ENCODE peak calls at places on chromosomes 3 and 15, in ten cellular contexts. One of them, this sample, is unnamed. For H3K4me1, the result is how much of the 10 kb centered on the place peaks cover.

GRCh38 chr3:107217161-107217560 is 160.1 kb upstream of the CCDC54 start:
- DNase-seq in right lobe of liver: no peak
- DNase-seq in GM23338: no peak
- DNase-seq in lower lobe of right lung: no peak
- DNase-seq in pancreas: no peak
- DNase-seq in mesendoderm: no peak
- DNase-seq in SK-N-SH: no peak
- DNase-seq in effector memory CD4-positive, alpha-beta T cell: no peak
- DNase-seq in breast epithelium: no peak
- DNase-seq in IMR-90: peak
- DNase-seq in this sample: no peak

GRCh38 chr15:99086327-99086667 is 18.6 kb upstream of the SYNM start:
- DNase-seq in right lobe of liver: no peak
- DNase-seq in GM23338: no peak
- DNase-seq in lower lobe of right lung: no peak
- DNase-seq in pancreas: no peak
- DNase-seq in mesendoderm: no peak
- DNase-seq in SK-N-SH: no peak
- DNase-seq in effector memory CD4-positive, alpha-beta T cell: no peak
- DNase-seq in breast epithelium: no peak
- DNase-seq in IMR-90: no peak
- DNase-seq in this sample: no peak

GRCh38 chr3:54600441-54601204 is 327.2 kb downstream of the LRTM1 start:
- DNase-seq in right lobe of liver: no peak
- DNase-seq in GM23338: peak
- DNase-seq in lower lobe of right lung: no peak
- DNase-seq in pancreas: no peak
- DNase-seq in mesendoderm: peak
- DNase-seq in SK-N-SH: no peak
- DNase-seq in effector memory CD4-positive, alpha-beta T cell: no peak
- DNase-seq in breast epithelium: no peak
- DNase-seq in IMR-90: no peak
- DNase-seq in this sample: no peak

GRCh38 chr3:167032267-167032876 is 347.7 kb downstream of the ZBBX start:
- DNase-seq in right lobe of liver: no peak
- DNase-seq in GM23338: peak
- DNase-seq in lower lobe of right lung: no peak
- DNase-seq in pancreas: no peak
- DNase-seq in mesendoderm: peak
- DNase-seq in SK-N-SH: peak
- DNase-seq in effector memory CD4-positive, alpha-beta T cell: no peak
- DNase-seq in breast epithelium: no peak
- DNase-seq in IMR-90: peak
- DNase-seq in this sample: peak

GRCh38 chr3:186902713-186903112 is 27.6 kb upstream of the ST6GAL1 start:
- DNase-seq in right lobe of liver: no peak
- DNase-seq in GM23338: no peak
- DNase-seq in lower lobe of right lung: no peak
- DNase-seq in pancreas: no peak
- DNase-seq in mesendoderm: no peak
- DNase-seq in SK-N-SH: no peak
- DNase-seq in effector memory CD4-positive, alpha-beta T cell: no peak
- DNase-seq in breast epithelium: no peak
- DNase-seq in IMR-90: no peak
- DNase-seq in this sample: no peak

GRCh38 chr3:56782215-56782614 is 19.5 kb downstream of the ARHGEF3 start:
- DNase-seq in right lobe of liver: peak
- DNase-seq in GM23338: no peak
- DNase-seq in lower lobe of right lung: no peak
- DNase-seq in pancreas: no peak
- DNase-seq in mesendoderm: peak
- DNase-seq in SK-N-SH: no peak
- DNase-seq in effector memory CD4-positive, alpha-beta T cell: no peak
- DNase-seq in breast epithelium: no peak
- DNase-seq in IMR-90: no peak
- DNase-seq in this sample: no peak

GRCh38 chr3:129824926-129825541 is 68.5 kb downstream of the TMCC1 start:
- DNase-seq in right lobe of liver: no peak
- DNase-seq in GM23338: peak
- DNase-seq in lower lobe of right lung: no peak
- DNase-seq in pancreas: no peak
- DNase-seq in mesendoderm: peak
- DNase-seq in SK-N-SH: peak
- DNase-seq in effector memory CD4-positive, alpha-beta T cell: peak
- DNase-seq in breast epithelium: no peak
- DNase-seq in IMR-90: peak
- DNase-seq in this sample: peak

GRCh38 chr3:70742081-70742480 is 429.6 kb upstream of the MDFIC2 start:
- DNase-seq in right lobe of liver: no peak
- DNase-seq in GM23338: no peak
- DNase-seq in lower lobe of right lung: no peak
- DNase-seq in pancreas: no peak
- DNase-seq in mesendoderm: no peak
- DNase-seq in SK-N-SH: no peak
- DNase-seq in effector memory CD4-positive, alpha-beta T cell: no peak
- DNase-seq in breast epithelium: no peak
- DNase-seq in IMR-90: no peak
- DNase-seq in this sample: no peak

GRCh38 chr15:65286069-65286703 is 497 bp downstream of the PARP16 start:
- DNase-seq in right lobe of liver: peak
- DNase-seq in GM23338: peak
- DNase-seq in lower lobe of right lung: peak
- DNase-seq in pancreas: no peak
- DNase-seq in mesendoderm: no peak
- DNase-seq in SK-N-SH: no peak
- DNase-seq in effector memory CD4-positive, alpha-beta T cell: no peak
- DNase-seq in breast epithelium: no peak
- DNase-seq in IMR-90: no peak
- DNase-seq in this sample: peak

GRCh38 chr15:66720206-66721010 is 18.4 kb downstream of the SMAD6 start:
- DNase-seq in right lobe of liver: no peak
- DNase-seq in GM23338: no peak
- DNase-seq in lower lobe of right lung: peak
- DNase-seq in pancreas: no peak
- DNase-seq in mesendoderm: no peak
- DNase-seq in SK-N-SH: no peak
- DNase-seq in effector memory CD4-positive, alpha-beta T cell: no peak
- DNase-seq in breast epithelium: no peak
- DNase-seq in IMR-90: peak
- DNase-seq in this sample: no peak
- H3K4me1 ChIP-seq in right lobe of liver: under half
- H3K4me1 ChIP-seq in GM23338: under half
- H3K4me1 ChIP-seq in lower lobe of right lung: half or more
- H3K4me1 ChIP-seq in pancreas: under half
- H3K4me1 ChIP-seq in mesendoderm: under half
- H3K4me1 ChIP-seq in SK-N-SH: under half
- H3K4me1 ChIP-seq in effector memory CD4-positive, alpha-beta T cell: under half
- H3K4me1 ChIP-seq in breast epithelium: under half
- H3K4me1 ChIP-seq in IMR-90: under half
- H3K4me1 ChIP-seq in this sample: under half

DNA sequence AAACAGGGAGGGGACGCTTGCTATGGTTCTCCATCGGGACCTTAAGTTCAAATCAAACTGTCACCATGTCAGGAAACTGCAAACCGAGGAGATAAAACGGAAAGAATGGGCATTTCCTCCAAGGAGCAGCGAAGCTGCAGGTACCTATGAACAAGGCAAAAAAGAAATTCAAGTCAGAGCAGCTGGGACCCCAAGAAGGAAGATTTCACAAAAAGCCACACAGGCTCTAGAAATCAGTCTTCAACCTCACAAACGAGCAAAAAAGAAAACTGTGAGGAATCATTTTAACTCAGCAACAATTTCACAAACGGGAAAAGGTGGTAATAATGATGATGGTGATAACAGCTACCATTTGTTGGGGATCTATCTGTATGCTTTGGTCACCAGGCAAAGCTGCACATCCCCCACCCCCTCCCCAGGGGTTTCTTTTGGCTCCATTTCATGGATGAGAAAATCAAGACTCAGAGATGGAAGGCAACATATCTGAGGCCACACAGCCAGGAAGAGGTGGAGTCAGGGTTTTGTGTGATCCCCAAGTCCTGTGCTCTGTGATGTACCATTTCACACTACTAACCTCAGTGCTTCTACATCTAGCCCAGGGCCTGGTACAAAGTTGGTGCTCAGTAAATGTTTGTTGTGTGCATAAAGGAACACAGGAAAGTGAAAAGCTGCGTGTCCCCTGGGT is 109.9 kb downstream of the IQSEC1 start:
- DNase-seq in right lobe of liver: no peak
- DNase-seq in GM23338: no peak
- DNase-seq in lower lobe of right lung: no peak
- DNase-seq in pancreas: no peak
- DNase-seq in mesendoderm: no peak
- DNase-seq in SK-N-SH: no peak
- DNase-seq in effector memory CD4-positive, alpha-beta T cell: no peak
- DNase-seq in breast epithelium: no peak
- DNase-seq in IMR-90: no peak
- DNase-seq in this sample: no peak
- H3K4me1 ChIP-seq in right lobe of liver: under half
- H3K4me1 ChIP-seq in GM23338: under half
- H3K4me1 ChIP-seq in lower lobe of right lung: half or more
- H3K4me1 ChIP-seq in pancreas: under half
- H3K4me1 ChIP-seq in mesendoderm: under half
- H3K4me1 ChIP-seq in SK-N-SH: under half
- H3K4me1 ChIP-seq in effector memory CD4-positive, alpha-beta T cell: half or more
- H3K4me1 ChIP-seq in breast epithelium: under half
- H3K4me1 ChIP-seq in IMR-90: under half
- H3K4me1 ChIP-seq in this sample: under half

DNA sequence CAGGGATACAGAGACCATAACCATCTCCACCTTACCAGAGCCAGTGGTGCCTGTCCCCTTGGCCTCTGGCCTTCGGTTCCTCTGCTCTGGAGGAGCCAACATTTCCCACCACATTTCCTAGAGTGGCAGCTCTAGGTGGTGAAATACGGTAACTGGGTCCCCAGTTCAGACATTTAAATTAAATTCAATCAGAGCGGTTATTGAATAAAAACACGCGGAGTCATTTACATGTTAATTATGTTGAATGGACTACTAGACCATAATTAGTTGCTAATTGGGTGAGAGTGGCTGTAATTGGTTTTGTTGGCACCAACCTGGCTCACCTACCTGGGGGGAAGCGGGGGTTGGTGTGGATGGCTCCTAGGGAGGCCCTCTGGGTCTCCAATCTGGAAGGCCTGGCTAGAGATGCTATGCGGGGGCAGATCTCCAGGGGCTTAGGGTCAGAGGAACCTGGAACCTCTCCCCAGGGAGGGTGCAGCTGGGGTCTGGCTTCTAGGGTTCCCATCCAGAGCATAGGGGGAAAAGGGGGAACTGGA is 12.7 kb downstream of the SEMA3F start:
- DNase-seq in right lobe of liver: no peak
- DNase-seq in GM23338: no peak
- DNase-seq in lower lobe of right lung: no peak
- DNase-seq in pancreas: no peak
- DNase-seq in mesendoderm: no peak
- DNase-seq in SK-N-SH: no peak
- DNase-seq in effector memory CD4-positive, alpha-beta T cell: no peak
- DNase-seq in breast epithelium: no peak
- DNase-seq in IMR-90: no peak
- DNase-seq in this sample: no peak
- H3K4me1 ChIP-seq in right lobe of liver: under half
- H3K4me1 ChIP-seq in GM23338: under half
- H3K4me1 ChIP-seq in lower lobe of right lung: half or more
- H3K4me1 ChIP-seq in pancreas: under half
- H3K4me1 ChIP-seq in mesendoderm: under half
- H3K4me1 ChIP-seq in SK-N-SH: under half
- H3K4me1 ChIP-seq in effector memory CD4-positive, alpha-beta T cell: under half
- H3K4me1 ChIP-seq in breast epithelium: under half
- H3K4me1 ChIP-seq in IMR-90: half or more
- H3K4me1 ChIP-seq in this sample: under half

GRCh38 chr15:85027033-85027380 is 45.4 kb downstream of the PDE8A start:
- DNase-seq in right lobe of liver: no peak
- DNase-seq in GM23338: no peak
- DNase-seq in lower lobe of right lung: no peak
- DNase-seq in pancreas: no peak
- DNase-seq in mesendoderm: no peak
- DNase-seq in SK-N-SH: no peak
- DNase-seq in effector memory CD4-positive, alpha-beta T cell: no peak
- DNase-seq in breast epithelium: no peak
- DNase-seq in IMR-90: no peak
- DNase-seq in this sample: no peak

GRCh38 chr15:85030301-85031049 is 48.8 kb downstream of the PDE8A start:
- DNase-seq in right lobe of liver: no peak
- DNase-seq in GM23338: no peak
- DNase-seq in lower lobe of right lung: no peak
- DNase-seq in pancreas: no peak
- DNase-seq in mesendoderm: peak
- DNase-seq in SK-N-SH: no peak
- DNase-seq in effector memory CD4-positive, alpha-beta T cell: no peak
- DNase-seq in breast epithelium: no peak
- DNase-seq in IMR-90: peak
- DNase-seq in this sample: no peak

GRCh38 chr15:85029221-85029620 is 47.6 kb downstream of the PDE8A start:
- DNase-seq in right lobe of liver: no peak
- DNase-seq in GM23338: no peak
- DNase-seq in lower lobe of right lung: no peak
- DNase-seq in pancreas: no peak
- DNase-seq in mesendoderm: no peak
- DNase-seq in SK-N-SH: no peak
- DNase-seq in effector memory CD4-positive, alpha-beta T cell: no peak
- DNase-seq in breast epithelium: no peak
- DNase-seq in IMR-90: no peak
- DNase-seq in this sample: no peak

GRCh38 chr15:85026304-85027032 is 44.8 kb downstream of the PDE8A start:
- DNase-seq in right lobe of liver: no peak
- DNase-seq in GM23338: no peak
- DNase-seq in lower lobe of right lung: no peak
- DNase-seq in pancreas: no peak
- DNase-seq in mesendoderm: no peak
- DNase-seq in SK-N-SH: no peak
- DNase-seq in effector memory CD4-positive, alpha-beta T cell: no peak
- DNase-seq in breast epithelium: no peak
- DNase-seq in IMR-90: no peak
- DNase-seq in this sample: no peak

GRCh38 chr15:85028416-85028815 is 46.8 kb downstream of the PDE8A start:
- DNase-seq in right lobe of liver: no peak
- DNase-seq in GM23338: no peak
- DNase-seq in lower lobe of right lung: no peak
- DNase-seq in pancreas: no peak
- DNase-seq in mesendoderm: no peak
- DNase-seq in SK-N-SH: no peak
- DNase-seq in effector memory CD4-positive, alpha-beta T cell: no peak
- DNase-seq in breast epithelium: no peak
- DNase-seq in IMR-90: no peak
- DNase-seq in this sample: no peak
- H3K4me1 ChIP-seq in right lobe of liver: under half
- H3K4me1 ChIP-seq in GM23338: half or more
- H3K4me1 ChIP-seq in lower lobe of right lung: half or more
- H3K4me1 ChIP-seq in pancreas: under half
- H3K4me1 ChIP-seq in mesendoderm: under half
- H3K4me1 ChIP-seq in SK-N-SH: under half
- H3K4me1 ChIP-seq in effector memory CD4-positive, alpha-beta T cell: under half
- H3K4me1 ChIP-seq in breast epithelium: under half
- H3K4me1 ChIP-seq in IMR-90: under half
- H3K4me1 ChIP-seq in this sample: half or more

GRCh38 chr3:49416867-49417266 is 4.6 kb downstream of the TCTA start:
- DNase-seq in right lobe of liver: no peak
- DNase-seq in GM23338: no peak
- DNase-seq in lower lobe of right lung: no peak
- DNase-seq in pancreas: no peak
- DNase-seq in mesendoderm: peak
- DNase-seq in SK-N-SH: no peak
- DNase-seq in effector memory CD4-positive, alpha-beta T cell: no peak
- DNase-seq in breast epithelium: no peak
- DNase-seq in IMR-90: no peak
- DNase-seq in this sample: no peak
- H3K4me1 ChIP-seq in right lobe of liver: under half
- H3K4me1 ChIP-seq in GM23338: under half
- H3K4me1 ChIP-seq in lower lobe of right lung: under half
- H3K4me1 ChIP-seq in pancreas: under half
- H3K4me1 ChIP-seq in mesendoderm: under half
- H3K4me1 ChIP-seq in SK-N-SH: under half
- H3K4me1 ChIP-seq in effector memory CD4-positive, alpha-beta T cell: under half
- H3K4me1 ChIP-seq in breast epithelium: under half
- H3K4me1 ChIP-seq in IMR-90: under half
- H3K4me1 ChIP-seq in this sample: under half

This sample was measured in mucosa of descending colon.